ENCODE peak calls at places on chromosomes 5 and 9, in eight cellular contexts. E, V, A, B, Q, H, W and O are unnamed samples.

GRCh38 chr9:24257726-24258125 is 288.0 kb downstream of the IZUMO3 start:
- DNase-seq in E (no peak), A (no peak), V (no peak), Q (no peak), W (no peak), H (no peak), B (no peak), O (no peak)

GRCh38 chr5:148910686-148911361 is 84.4 kb downstream of the ADRB2 start:
- DNase-seq in B (no peak), V (no peak), H (no peak), W (peak), A (no peak), E (no peak), Q (no peak), O (no peak)

GRCh38 chr9:5042661-5043178 is 57.6 kb downstream of the JAK2 start:
- DNase-seq in W (no peak), Q (no peak), B (no peak), A (no peak), V (no peak), H (no peak), E (no peak), O (no peak)

GRCh38 chr5:63125862-63126261 is 547.2 kb downstream of the LRRC70 start:
- DNase-seq in A (no peak), V (no peak), Q (no peak), W (peak), B (no peak), H (no peak), E (no peak), O (no peak)

GRCh38 chr5:154603978-154604679 is 126.1 kb upstream of the HAND1 start:
- DNase-seq in A (no peak), Q (no peak), E (no peak), W (no peak), B (no peak), H (no peak), V (no peak), O (no peak)

GRCh38 chr9:129036923-129037766 is 719 bp downstream of the MIGA2 start:
- DNase-seq in E (no peak), V (no peak), H (no peak), A (peak), B (no peak), W (no peak), Q (no peak), O (no peak)

GRCh38 chr5:72434781-72435437 is 72.3 kb downstream of the ZNF366 start:
- DNase-seq in V (no peak), E (no peak), Q (no peak), H (no peak), B (no peak), W (no peak), A (no peak), O (no peak)

GRCh38 chr9:120937127-120937526 is 10.5 kb upstream of the TRAF1 start:
- DNase-seq in W (no peak), V (no peak), Q (no peak), E (no peak), H (no peak), B (no peak), A (no peak), O (no peak)

GRCh38 chr9:72883867-72884266 is 69.0 kb downstream of the ALDH1A1 start:
- DNase-seq in V (no peak), B (no peak), Q (no peak), W (no peak), H (no peak), A (no peak), E (no peak), O (no peak)

GRCh38 chr9:136052991-136053756 is 41.9 kb downstream of the NACC2 start:
- DNase-seq in H (no peak), V (no peak), A (no peak), B (no peak), W (no peak), Q (no peak), E (no peak), O (no peak)

GRCh38 chr5:38166832-38167231 is 91.5 kb upstream of the EGFLAM start:
- DNase-seq in H (no peak), E (no peak), A (no peak), W (no peak), V (no peak), B (no peak), Q (no peak), O (no peak)

GRCh38 chr9:81599837-81600236 is 89.5 kb downstream of the TLE1 start:
- DNase-seq in E (no peak), W (no peak), Q (no peak), B (no peak), V (no peak), H (no peak), A (no peak), O (no peak)